ENCODE peak calls at places on chromosomes 4 and X, in nine cellular contexts. L is neuronal stem cell, E is pancreas, F is NT2/D1, W is fibroblast of lung, S is WERI-Rb-1, Y is BJ, Z is dorsolateral prefrontal cortex, U is GM12878. K is an unnamed sample. For H3K27me3, the result is how much of the 10 kb centered on the place peaks cover.

GRCh38 chr4:18691431-18692200 is 670.1 kb upstream of the LCORL start:
- DNase-seq in L (no peak), E (no peak), F (peak), W (peak), S (no peak), Y (no peak), Z (no peak), U (no peak), K (no peak)

GRCh38 chr4:123444298-123444731 is 47.7 kb downstream of the SPRY1 start:
- DNase-seq in L (peak), E (no peak), F (peak), W (peak), S (peak), Y (no peak), Z (no peak), U (peak), K (peak)

GRCh38 chr4:27595956-27596355 is 735.3 kb downstream of the STIM2 start:
- DNase-seq in L (no peak), E (no peak), F (no peak), W (no peak), S (no peak), Y (no peak), Z (no peak), U (no peak), K (no peak)

GRCh38 chr4:155616112-155616511 is 50.5 kb upstream of the GUCY1A1 start:
- DNase-seq in L (no peak), E (no peak), F (no peak), W (no peak), S (no peak), Y (no peak), Z (no peak), U (no peak), K (no peak)

GRCh38 chrX:1205681-1206611 is 6.5 kb downstream of the CRLF2 start:
- DNase-seq in L (peak), E (no peak), F (peak), W (peak), S (no peak), Y (peak), Z (no peak), U (no peak), K (peak)

GRCh38 chr4:138199568-138200235 is 42.4 kb downstream of the SLC7A11 start:
- DNase-seq in L (no peak), E (no peak), F (no peak), W (peak), S (no peak), Y (no peak), Z (no peak), U (no peak), K (no peak)

GRCh38 chr4:140568507-140569306 is at the start of gene UCP1:
- DNase-seq in L (peak), E (peak), F (no peak), W (peak), S (peak), Y (no peak), Z (no peak), U (no peak), K (no peak)

GRCh38 chr4:154082760-154083530 is 294.1 kb upstream of the SFRP2 start:
- DNase-seq in L (peak), E (no peak), F (peak), W (peak), S (peak), Y (no peak), Z (no peak), U (no peak), K (no peak)

GRCh38 chr4:48403779-48404178 is 62.5 kb downstream of the SLAIN2 start:
- DNase-seq in L (no peak), E (no peak), F (no peak), W (no peak), S (no peak), Y (no peak), Z (no peak), U (no peak), K (no peak)

GRCh38 chr4:136748777-136749176 is 783.5 kb downstream of the PCDH18 start:
- DNase-seq in L (no peak), E (no peak), F (no peak), W (no peak), S (no peak), Y (no peak), Z (no peak), U (no peak), K (no peak)

GRCh38 chr4:15147709-15148651 is 145.7 kb downstream of the CPEB2 start:
- DNase-seq in L (no peak), E (no peak), F (no peak), W (no peak), S (no peak), Y (no peak), Z (peak), U (no peak), K (no peak)

GRCh38 chr4:8067274-8067936 is 91.2 kb downstream of the ABLIM2 start:
- DNase-seq in L (no peak), E (no peak), F (no peak), W (no peak), S (no peak), Y (no peak), Z (no peak), U (no peak), K (no peak)
- H3K27me3 ChIP-seq in L (under half), E (under half), F (under half), W (under half), S (under half), Y (under half), Z (under half), U (under half), K (under half)

DNA sequence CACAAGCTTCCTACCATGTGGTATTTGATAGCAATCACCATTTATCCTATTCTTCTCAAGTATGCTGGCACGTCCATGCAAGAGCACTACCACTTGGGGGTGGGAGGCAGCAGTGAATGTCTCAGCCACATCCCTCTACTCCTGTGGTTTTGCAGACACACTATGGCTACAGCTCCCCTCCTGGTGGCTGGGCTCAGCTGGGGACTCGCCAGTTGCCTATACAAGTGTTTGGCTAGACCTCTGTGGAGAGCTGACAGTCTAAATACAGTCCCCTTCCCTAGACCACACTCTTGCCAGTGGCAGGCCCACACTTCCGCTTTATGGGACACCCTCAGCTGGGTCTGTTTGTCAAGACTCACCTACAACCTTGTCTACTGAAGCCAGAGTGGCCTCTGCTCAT is 53.2 kb downstream of the ADGRA3 start:
- DNase-seq in L (no peak), E (no peak), F (no peak), W (no peak), S (peak), Y (no peak), Z (no peak), U (no peak), K (no peak)
- H3K4me3 ChIP-seq in L (no peak), E (no peak), F (no peak), W (no peak), S (no peak), Y (no peak), Z (no peak), U (no peak), K (no peak)

DNA sequence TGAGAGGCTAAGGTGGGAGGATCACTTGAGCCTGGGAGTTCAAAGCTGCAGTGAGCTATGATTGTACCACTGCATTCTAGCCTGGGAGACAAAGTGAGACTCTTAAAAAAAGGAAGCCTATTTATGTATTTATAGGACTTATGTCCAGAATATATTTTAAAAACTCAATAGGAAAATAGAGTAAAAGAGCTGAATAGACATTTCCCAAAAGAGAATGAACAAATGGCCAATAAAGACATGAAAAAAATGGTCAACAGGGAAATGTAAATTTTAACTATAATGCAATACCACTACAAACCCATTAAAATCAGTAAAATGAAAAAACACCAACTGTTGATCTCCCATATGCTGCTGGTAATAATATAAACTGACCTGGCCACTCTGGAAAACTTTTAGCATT is 115.0 kb downstream of the HUWE1 start:
- DNase-seq in L (no peak), E (no peak), F (no peak), W (no peak), S (no peak), Y (no peak), Z (no peak), U (no peak), K (no peak)
- H3K27me3 ChIP-seq in L (under half), E (under half), F (under half), W (under half), S (under half), Y (under half), Z (half or more), U (under half), K (under half)

GRCh38 chr4:169975837-169976796 is 50.1 kb downstream of the MFAP3L start:
- DNase-seq in L (no peak), E (no peak), F (no peak), W (no peak), S (peak), Y (no peak), Z (no peak), U (no peak), K (no peak)
- H3K4me3 ChIP-seq in L (no peak), E (no peak), F (no peak), W (no peak), S (peak), Y (no peak), Z (no peak), U (no peak), K (no peak)

GRCh38 chrX:18643243-18643642 is 28.7 kb downstream of the RS1 start:
- DNase-seq in L (no peak), E (no peak), F (no peak), W (no peak), S (no peak), Y (no peak), Z (no peak), U (no peak), K (no peak)
- H3K27me3 ChIP-seq in L (under half), E (under half), F (under half), W (under half), S (under half), Y (under half), Z (under half), U (under half), K (under half)